ENCODE peak calls at places on chromosomes 5 and 9, in four cellular contexts. Z is prostate gland, S is HCT116, F is IMR-90. W is an unnamed sample. For H3K27me3 and H3K4me1, the result is how much of the 10 kb centered on the place peaks cover.

GRCh38 chr9:135797507-135798302 is 95.7 kb downstream of the KCNT1 start:
- DNase-seq in Z (no peak), S (peak), F (peak), W (no peak)

GRCh38 chr9:36037580-36038169 is 962 bp downstream of the RECK start:
- DNase-seq in Z (no peak), S (no peak), F (no peak), W (no peak)

GRCh38 chr5:134138416-134139376 is 24.2 kb downstream of the TCF7 start:
- DNase-seq in Z (no peak), S (no peak), F (peak), W (peak)

GRCh38 chr9:136522354-136523237 is 23.3 kb downstream of the NOTCH1 start:
- DNase-seq in Z (no peak), S (no peak), F (no peak), W (no peak)

GRCh38 chr5:55304584-55304983 is 2.9 kb downstream of the DHX29 start:
- DNase-seq in Z (no peak), S (no peak), F (no peak), W (no peak)

GRCh38 chr9:137191691-137192447 is 3.4 kb downstream of the SSNA1 start:
- DNase-seq in Z (no peak), S (no peak), F (no peak), W (no peak)

GRCh38 chr9:98342103-98342818 is 86.8 kb upstream of the TBC1D2 start:
- DNase-seq in Z (no peak), S (no peak), F (no peak), W (no peak)

GRCh38 chr9:121609845-121610637 is 41.4 kb upstream of the DAB2IP start:
- DNase-seq in Z (peak), S (peak), F (peak), W (peak)

GRCh38 chr5:72145351-72145750 is 38.1 kb downstream of the MAP1B start:
- DNase-seq in Z (no peak), S (no peak), F (no peak), W (no peak)

GRCh38 chr5:172828911-172829431 is 5.1 kb upstream of the ERGIC1 start:
- DNase-seq in Z (no peak), S (no peak), F (peak), W (peak)

GRCh38 chr9:80784647-80785046 is 904.7 kb downstream of the TLE1 start:
- DNase-seq in Z (no peak), S (no peak), F (peak), W (no peak)

GRCh38 chr9:95143591-95144561 is 173.6 kb downstream of the FANCC start:
- DNase-seq in Z (peak), S (no peak), F (peak), W (peak)

GRCh38 chr9:128257086-128257825 is 18.6 kb downstream of the GOLGA2 start:
- DNase-seq in Z (no peak), S (no peak), F (no peak), W (no peak)
- H3K27me3 ChIP-seq in Z (under half), S (under half), F (under half), W (under half)

GRCh38 chr9:6758418-6759113 is 793 bp downstream of the KDM4C start:
- DNase-seq in Z (peak), S (peak), F (peak), W (peak)
- TF ChIP-seq POLR2A in Z (peak), S (no peak), F (peak), W (peak)

GRCh38 chr9:114369567-114370240 is 18.1 kb downstream of the AKNA start:
- DNase-seq in Z (no peak), S (no peak), F (no peak), W (no peak)
- H3K4me1 ChIP-seq in Z (under half), S (under half), F (under half), W (under half)

GRCh38 chr5:76535577-76535976 is 87.6 kb downstream of the F2RL2 start:
- DNase-seq in Z (no peak), S (no peak), F (no peak), W (no peak)
- H3K27me3 ChIP-seq in Z (under half), S (under half), F (under half), W (under half)

GRCh38 chr9:86971742-86972141 is 24.4 kb upstream of the GAS1 start:
- DNase-seq in Z (no peak), S (no peak), F (no peak), W (no peak)

GRCh38 chr9:86962692-86963091 is 15.4 kb upstream of the GAS1 start:
- DNase-seq in Z (no peak), S (no peak), F (no peak), W (peak)

GRCh38 chr9:86966852-86967511 is 19.7 kb upstream of the GAS1 start:
- DNase-seq in Z (no peak), S (no peak), F (no peak), W (peak)

GRCh38 chr9:86965627-86966395 is 18.5 kb upstream of the GAS1 start:
- DNase-seq in Z (no peak), S (no peak), F (peak), W (no peak)

GRCh38 chr9:86968258-86968920 is 21.1 kb upstream of the GAS1 start:
- DNase-seq in Z (no peak), S (no peak), F (no peak), W (no peak)
- TF ChIP-seq POLR2A in Z (no peak), S (no peak), F (no peak), W (no peak)

GRCh38 chr9:125141751-125142150 is 1.6 kb downstream of the SCAI start:
- DNase-seq in Z (no peak), S (no peak), F (no peak), W (no peak)

GRCh38 chr9:125145425-125145824 is 2.1 kb upstream of the SCAI start:
- DNase-seq in Z (no peak), S (no peak), F (no peak), W (no peak)

GRCh38 chr9:125141251-125141650 is 2.1 kb downstream of the SCAI start:
- DNase-seq in Z (no peak), S (no peak), F (peak), W (no peak)

GRCh38 chr9:125142560-125143376 is 560 bp downstream of the SCAI start:
- DNase-seq in Z (no peak), S (no peak), F (no peak), W (peak)

DNA sequence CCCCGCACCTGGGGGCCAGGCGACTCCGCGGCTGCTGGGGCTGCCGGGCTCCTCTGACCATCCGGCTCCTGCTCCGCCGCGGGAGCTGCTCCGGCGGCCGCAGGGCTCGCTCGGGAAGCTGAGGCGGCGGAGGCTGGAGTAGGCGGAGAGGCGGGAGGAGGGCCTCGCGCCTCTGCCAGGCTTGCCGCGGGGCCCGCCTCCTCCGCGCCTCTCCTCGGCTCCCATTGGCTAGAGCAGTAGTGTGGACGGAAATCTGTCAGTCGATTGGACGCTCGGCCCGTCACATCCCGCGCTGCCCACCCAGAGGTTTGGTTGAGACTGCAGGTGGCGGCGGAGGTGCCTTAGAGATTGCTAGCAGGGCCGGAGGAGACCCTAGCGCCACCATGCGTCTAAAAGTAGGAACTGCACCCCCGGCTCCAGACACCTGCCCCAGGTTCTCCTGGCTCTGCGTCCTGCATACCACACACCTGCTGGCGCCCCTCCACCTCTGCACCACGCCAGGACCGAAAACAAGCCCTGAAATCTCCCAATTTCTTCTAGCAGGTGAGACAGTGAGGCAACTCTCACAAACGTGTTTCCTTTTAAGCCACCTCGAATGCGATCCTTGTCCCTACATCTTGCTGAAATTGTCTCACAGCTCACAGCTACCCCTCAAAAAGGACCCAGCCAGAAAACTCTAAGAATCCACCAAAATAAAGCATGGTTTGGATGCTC is at the start of gene SCAI:
- DNase-seq in Z (peak), S (peak), F (peak), W (peak)
- H3K4me1 ChIP-seq in Z (under half), S (under half), F (under half), W (under half)

DNA sequence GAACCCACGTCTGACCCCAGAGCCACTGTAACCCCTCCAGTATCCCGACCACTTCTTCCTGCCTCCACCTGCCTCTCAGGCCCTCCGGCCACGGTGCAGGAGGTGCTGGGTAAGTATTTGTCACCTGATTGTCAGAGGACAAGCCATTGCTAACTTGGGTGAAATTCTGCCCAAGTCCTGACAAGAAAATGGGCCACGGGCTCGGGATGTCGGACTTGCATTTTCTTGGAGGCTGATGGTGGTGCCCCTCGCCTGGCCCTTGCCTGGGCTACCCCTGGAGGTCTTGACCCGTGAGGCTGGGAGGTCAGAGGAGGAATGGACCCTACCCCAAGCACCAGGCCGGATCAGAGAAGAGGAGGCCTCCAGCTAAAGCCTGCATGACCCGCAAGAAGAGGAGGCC is 149.7 kb upstream of the COL5A1 start:
- DNase-seq in Z (no peak), S (no peak), F (no peak), W (no peak)
- H3K27me3 ChIP-seq in Z (under half), S (under half), F (under half), W (under half)

GRCh38 chr9:130023147-130023787 is 19.7 kb downstream of the FNBP1 start:
- DNase-seq in Z (no peak), S (no peak), F (no peak), W (peak)

GRCh38 chr9:130022566-130023146 is 20.3 kb downstream of the FNBP1 start:
- DNase-seq in Z (no peak), S (no peak), F (no peak), W (peak)

GRCh38 chr9:130018260-130018659 is 24.7 kb downstream of the FNBP1 start:
- DNase-seq in Z (no peak), S (no peak), F (peak), W (no peak)

GRCh38 chr9:130020618-130021017 is 22.4 kb downstream of the FNBP1 start:
- DNase-seq in Z (no peak), S (no peak), F (no peak), W (no peak)

DNA sequence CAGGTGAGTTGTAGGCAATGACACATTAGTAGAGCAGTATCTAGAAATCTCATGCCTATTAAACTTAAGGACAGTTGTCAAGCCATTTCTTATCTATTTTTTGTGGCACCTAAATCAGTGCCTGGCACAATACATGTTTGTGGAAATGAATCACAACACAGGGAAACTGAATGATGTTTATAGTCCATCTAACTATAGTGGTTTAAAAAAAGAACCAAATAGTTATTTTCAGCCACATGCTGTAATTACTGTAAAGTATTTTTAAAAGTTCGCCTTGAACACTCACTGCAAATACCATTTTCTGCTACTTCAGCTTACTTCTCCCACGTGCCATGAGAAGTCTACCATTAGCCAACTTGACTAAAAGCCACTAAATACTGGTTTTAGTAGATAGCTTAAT is 21.9 kb downstream of the FNBP1 start:
- DNase-seq in Z (no peak), S (no peak), F (no peak), W (no peak)
- TF ChIP-seq POLR2A in Z (no peak), S (no peak), F (no peak), W (no peak)

DNA sequence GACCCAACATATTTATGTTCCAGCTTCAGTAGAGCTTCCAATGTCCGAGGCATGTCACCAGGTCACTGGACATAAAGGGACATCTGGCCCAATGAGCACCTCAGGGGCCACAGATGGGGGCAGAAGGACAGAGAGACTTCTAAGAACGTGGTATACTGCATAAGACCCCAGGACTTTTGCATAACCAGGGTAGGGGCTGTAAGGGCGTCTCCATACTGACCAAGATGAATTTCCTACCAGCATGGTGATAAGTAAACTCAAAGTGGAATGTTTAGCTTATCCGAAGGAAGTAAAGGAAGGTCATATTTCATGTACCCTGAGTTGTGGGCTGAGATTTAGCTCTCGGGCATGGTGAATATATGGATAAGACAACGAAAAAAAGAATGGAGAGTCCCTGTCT is 17.5 kb upstream of the COL27A1 start:
- DNase-seq in Z (no peak), S (no peak), F (no peak), W (no peak)
- H3K4me1 ChIP-seq in Z (under half), S (under half), F (under half), W (under half)

GRCh38 chr5:90561766-90562165 is 3.2 kb downstream of the ADGRV1 start:
- DNase-seq in Z (no peak), S (no peak), F (no peak), W (no peak)

GRCh38 chr5:90560771-90561170 is 2.2 kb downstream of the ADGRV1 start:
- DNase-seq in Z (no peak), S (no peak), F (no peak), W (no peak)

GRCh38 chr5:90565491-90565890 is 6.9 kb downstream of the ADGRV1 start:
- DNase-seq in Z (no peak), S (no peak), F (no peak), W (no peak)

GRCh38 chr5:90562331-90562730 is 3.7 kb downstream of the ADGRV1 start:
- DNase-seq in Z (no peak), S (no peak), F (no peak), W (peak)

DNA sequence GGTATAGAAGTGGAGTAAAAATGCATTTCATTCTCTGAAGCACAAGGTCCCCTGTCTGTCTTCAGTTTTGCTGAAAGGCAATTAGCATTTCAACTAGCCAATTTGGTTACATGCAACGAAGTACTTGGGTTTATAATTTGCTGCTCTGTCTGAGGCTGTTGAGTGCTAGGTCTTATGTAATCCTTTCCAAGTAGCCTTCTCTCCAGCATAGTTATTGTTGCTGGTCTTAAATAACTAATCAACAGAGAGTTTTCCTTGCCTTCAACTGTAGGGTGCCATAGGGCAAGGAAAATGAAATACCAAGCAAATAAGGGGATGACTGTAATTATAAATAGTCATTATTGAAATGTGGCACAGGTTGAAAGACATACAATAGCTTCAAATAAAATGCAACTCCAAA is 4.6 kb downstream of the ADGRV1 start:
- DNase-seq in Z (no peak), S (no peak), F (no peak), W (no peak)
- H3K27me3 ChIP-seq in Z (under half), S (under half), F (under half), W (under half)

W was measured in thyroid gland.